ENCODE peak calls at places on chromosomes 2 and 18, in four cellular contexts. One of them, this sample, is unnamed.

GRCh38 chr2:69169990-69170389 is 157.0 kb downstream of the ANTXR1 start:
- DNase-seq in SK-MEL-5: no peak
- DNase-seq in dorsolateral prefrontal cortex: no peak
- DNase-seq in NCI-H1436 treated with DMSO at 0.1 percent for 48 hours: no peak
- DNase-seq in this sample: no peak

GRCh38 chr2:19758658-19759057 is 143.1 kb downstream of the TTC32 start:
- DNase-seq in dorsolateral prefrontal cortex: no peak
- DNase-seq in SK-MEL-5: no peak
- DNase-seq in NCI-H1436 treated with DMSO at 0.1 percent for 48 hours: no peak
- DNase-seq in this sample: no peak

GRCh38 chr2:192026064-192026715 is 168.5 kb downstream of the TMEFF2 start:
- DNase-seq in NCI-H1436 treated with DMSO at 0.1 percent for 48 hours: no peak
- DNase-seq in dorsolateral prefrontal cortex: no peak
- DNase-seq in SK-MEL-5: no peak
- DNase-seq in this sample: no peak

GRCh38 chr18:23340661-23341060 is 112.4 kb upstream of the RIOK3 start:
- DNase-seq in dorsolateral prefrontal cortex: no peak
- DNase-seq in NCI-H1436 treated with DMSO at 0.1 percent for 48 hours: no peak
- DNase-seq in SK-MEL-5: no peak
- DNase-seq in this sample: no peak

GRCh38 chr2:74420006-74420405 is 1.4 kb downstream of the C2orf81 start:
- DNase-seq in NCI-H1436 treated with DMSO at 0.1 percent for 48 hours: no peak
- DNase-seq in SK-MEL-5: no peak
- DNase-seq in dorsolateral prefrontal cortex: no peak
- DNase-seq in this sample: no peak

GRCh38 chr2:238338710-238339394 is 18.5 kb downstream of the TRAF3IP1 start:
- DNase-seq in NCI-H1436 treated with DMSO at 0.1 percent for 48 hours: no peak
- DNase-seq in SK-MEL-5: peak
- DNase-seq in dorsolateral prefrontal cortex: no peak
- DNase-seq in this sample: no peak

GRCh38 chr2:205857532-205857931 is 175.2 kb downstream of the NRP2 start:
- DNase-seq in NCI-H1436 treated with DMSO at 0.1 percent for 48 hours: no peak
- DNase-seq in SK-MEL-5: no peak
- DNase-seq in dorsolateral prefrontal cortex: no peak
- DNase-seq in this sample: no peak

GRCh38 chr2:55010149-55010591 is 40.1 kb downstream of the RTN4 start:
- DNase-seq in NCI-H1436 treated with DMSO at 0.1 percent for 48 hours: peak
- DNase-seq in dorsolateral prefrontal cortex: peak
- DNase-seq in SK-MEL-5: peak
- DNase-seq in this sample: no peak

GRCh38 chr2:237859533-237860272 is at the start of gene RAMP1:
- DNase-seq in SK-MEL-5: no peak
- DNase-seq in dorsolateral prefrontal cortex: no peak
- DNase-seq in NCI-H1436 treated with DMSO at 0.1 percent for 48 hours: no peak
- DNase-seq in this sample: no peak

GRCh38 chr2:7057865-7058400 is 140.7 kb downstream of the RNF144A start:
- DNase-seq in SK-MEL-5: no peak
- DNase-seq in NCI-H1436 treated with DMSO at 0.1 percent for 48 hours: no peak
- DNase-seq in dorsolateral prefrontal cortex: no peak
- DNase-seq in this sample: no peak

GRCh38 chr2:238786792-238787490 is 60.9 kb upstream of the TWIST2 start:
- DNase-seq in dorsolateral prefrontal cortex: no peak
- DNase-seq in SK-MEL-5: no peak
- DNase-seq in NCI-H1436 treated with DMSO at 0.1 percent for 48 hours: no peak
- DNase-seq in this sample: no peak

GRCh38 chr2:97660775-97661417 is 2.9 kb downstream of the ACTR1B start:
- DNase-seq in dorsolateral prefrontal cortex: no peak
- DNase-seq in NCI-H1436 treated with DMSO at 0.1 percent for 48 hours: no peak
- DNase-seq in SK-MEL-5: no peak
- DNase-seq in this sample: no peak

This sample was measured in glomerular endothelial cell.